ENCODE peak calls at places on chromosomes 5 and 9, in seven cellular contexts. P is CD8-positive, alpha-beta T cell; T is upper lobe of right lung; M is brain microvascular endothelial cell; E is Panc1; Q is PC-3; D is HCT116. C is an unnamed sample.

GRCh38 chr5:96904054-96904931 is 28.0 kb downstream of the ERAP2 start:
- DNase-seq in P (no peak), T (no peak), M (peak; percentile 32), E (no peak), Q (no peak), D (no peak), C (no peak)

GRCh38 chr9:83154821-83155220 is 91.9 kb upstream of the RASEF start:
- DNase-seq in P (no peak), T (no peak), M (peak; percentile 32), E (no peak), Q (peak; percentile 36), D (no peak), C (no peak)

GRCh38 chr9:136943291-136944093 is 1.0 kb downstream of the FBXW5 start:
- DNase-seq in P (no peak), T (peak; percentile 79), M (peak; percentile 21), E (no peak), Q (peak; percentile 18), D (no peak), C (peak; percentile 76)

GRCh38 chr5:89929173-89929572 is 480.4 kb downstream of the CETN3 start:
- DNase-seq in P (no peak), T (no peak), M (no peak), E (no peak), Q (no peak), D (peak; percentile 28), C (no peak)

GRCh38 chr5:10351199-10351881 is 2.2 kb upstream of the MARCHF6 start:
- DNase-seq in P (no peak), T (no peak), M (peak; percentile 90), E (no peak), Q (peak; percentile 73), D (no peak), C (peak; percentile 55)

GRCh38 chr9:25742241-25742640 is 64.0 kb upstream of the TUSC1 start:
- DNase-seq in P (no peak), T (no peak), M (no peak), E (no peak), Q (no peak), D (no peak), C (no peak)

GRCh38 chr9:17807670-17808282 is 228.9 kb downstream of the SH3GL2 start:
- DNase-seq in P (no peak), T (no peak), M (no peak), E (no peak), Q (no peak), D (no peak), C (no peak)

GRCh38 chr5:27652505-27652904 is 614.1 kb upstream of the CDH9 start:
- DNase-seq in P (no peak), T (no peak), M (no peak), E (no peak), Q (peak; percentile 21), D (no peak), C (no peak)

GRCh38 chr5:151581841-151582583 is 9.1 kb downstream of the FAT2 start:
- DNase-seq in P (no peak), T (no peak), M (no peak), E (no peak), Q (no peak), D (no peak), C (peak; percentile 90)

GRCh38 chr5:174535691-174536090 is 188.7 kb upstream of the MSX2 start:
- DNase-seq in P (no peak), T (no peak), M (peak; percentile 69), E (no peak), Q (peak; percentile 78), D (peak; percentile 74), C (peak; percentile 86)

GRCh38 chr9:87160148-87161107 is 213.1 kb upstream of the GAS1 start:
- DNase-seq in P (no peak), T (no peak), M (no peak), E (no peak), Q (no peak), D (no peak), C (no peak)

GRCh38 chr5:37816331-37816730 is 23.5 kb downstream of the GDNF start:
- DNase-seq in P (no peak), T (no peak), M (no peak), E (no peak), Q (no peak), D (no peak), C (no peak)

GRCh38 chr9:34957492-34958410 is at the start of gene PHF24:
- DNase-seq in P (peak; percentile 33), T (no peak), M (no peak), E (no peak), Q (no peak), D (no peak), C (peak; percentile 11)

GRCh38 chr5:173451031-173451430 is 122.8 kb upstream of the STC2 start:
- DNase-seq in P (no peak), T (no peak), M (no peak), E (no peak), Q (peak; percentile 39), D (peak; percentile 60), C (peak; percentile 31)

GRCh38 chr5:35859101-35859661 is 2.5 kb downstream of the IL7R start:
- DNase-seq in P (peak; percentile 38), T (no peak), M (no peak), E (no peak), Q (peak; percentile 55), D (no peak), C (no peak)

GRCh38 chr9:12426198-12426864 is 266.9 kb upstream of the TYRP1 start:
- DNase-seq in P (no peak), T (no peak), M (no peak), E (no peak), Q (peak; percentile 41), D (no peak), C (peak; percentile 13)
- TF ChIP-seq CTCF in P (no peak), T (no peak), M (no peak), E (no peak), Q (peak; percentile 43), D (no peak), C (no peak)

GRCh38 chr5:14673443-14673842 is 8.9 kb downstream of the OTULIN start:
- DNase-seq in P (no peak), T (no peak), M (no peak), E (no peak), Q (no peak), D (no peak), C (no peak)

GRCh38 chr5:14675309-14675708 is 10.8 kb downstream of the OTULIN start:
- DNase-seq in P (no peak), T (no peak), M (no peak), E (no peak), Q (no peak), D (no peak), C (no peak)

GRCh38 chr5:14678773-14679334 is 14.3 kb downstream of the OTULIN start:
- DNase-seq in P (no peak), T (no peak), M (no peak), E (no peak), Q (no peak), D (no peak), C (no peak)

GRCh38 chr5:14675865-14676300 is 11.4 kb downstream of the OTULIN start:
- DNase-seq in P (no peak), T (no peak), M (no peak), E (no peak), Q (no peak), D (no peak), C (no peak)

DNA sequence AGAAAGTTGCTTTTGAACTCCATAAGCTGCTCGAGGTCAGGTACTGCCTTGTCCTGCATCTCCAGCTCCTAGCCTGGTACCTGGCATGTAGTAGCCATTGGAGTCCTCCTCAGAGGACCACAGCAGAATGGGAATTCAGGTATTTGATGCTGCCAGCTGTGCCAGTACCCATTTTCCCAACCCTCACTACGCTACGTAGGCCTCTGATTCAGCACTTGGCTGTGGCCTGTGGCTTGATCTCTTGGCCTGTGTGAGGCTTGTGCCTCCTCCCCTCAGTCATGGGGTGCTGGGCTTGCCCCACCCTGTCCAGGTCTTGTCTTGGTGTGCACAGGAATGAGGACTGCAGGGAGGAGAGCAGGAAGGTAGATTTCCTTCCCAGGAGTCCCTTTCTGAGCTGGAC is 11.8 kb downstream of the OTULIN start:
- DNase-seq in P (peak; percentile 36), T (no peak), M (peak; percentile 42), E (no peak), Q (peak; percentile 53), D (no peak), C (peak; percentile 80)
- H3K27ac ChIP-seq in P (no peak overlapping the region), T (peak overlapping the region; percentile 67), M (no peak overlapping the region), E (no peak overlapping the region), Q (no peak overlapping the region), D (no peak overlapping the region), C (peak overlapping the region; percentile 80)

GRCh38 chr9:23153058-23153457 is 673.0 kb downstream of the ELAVL2 start:
- DNase-seq in P (no peak), T (no peak), M (no peak), E (no peak), Q (no peak), D (no peak), C (no peak)
- TF ChIP-seq CTCF in P (no peak), T (no peak), M (no peak), E (no peak), Q (peak; percentile 36), D (peak; percentile 15), C (peak; percentile 9)

GRCh38 chr9:131523086-131523388 is 8.0 kb downstream of the UCK1 start:
- DNase-seq in P (no peak), T (no peak), M (no peak), E (no peak), Q (no peak), D (no peak), C (no peak)
- H3K27ac ChIP-seq in P (no peak overlapping the region), T (no peak overlapping the region), M (no peak overlapping the region), E (no peak overlapping the region), Q (no peak overlapping the region), D (no peak overlapping the region), C (peak overlapping the region; percentile 40)

DNA sequence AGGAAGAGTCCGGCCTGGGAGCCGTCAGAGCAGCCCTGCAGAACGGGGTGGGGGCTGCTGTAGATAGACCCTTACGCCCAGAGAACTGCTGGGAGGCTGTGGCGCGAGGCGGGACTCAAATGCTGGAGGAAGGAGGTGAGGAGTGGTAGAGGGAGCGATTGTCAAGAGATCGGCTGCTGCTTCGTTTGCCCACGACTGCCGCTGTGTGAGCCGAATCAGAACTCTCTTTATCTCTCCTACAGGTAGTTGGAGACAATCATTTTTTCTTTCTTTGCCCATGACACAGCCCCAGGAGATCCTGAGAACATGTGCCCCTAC is 446 bp downstream of the ZNF79 start:
- DNase-seq in P (peak; percentile 41), T (no peak), M (no peak), E (no peak), Q (peak; percentile 18), D (no peak), C (no peak)
- TF ChIP-seq CTCF in P (no peak), T (no peak), M (no peak), E (no peak), Q (no peak), D (no peak), C (no peak)

GRCh38 chr9:127970401-127971313 is 10.1 kb downstream of the EEIG1 start:
- DNase-seq in P (peak; percentile 65), T (no peak), M (no peak), E (no peak), Q (peak; percentile 43), D (no peak), C (no peak)

GRCh38 chr9:127974002-127974768 is 6.6 kb downstream of the EEIG1 start:
- DNase-seq in P (no peak), T (no peak), M (no peak), E (no peak), Q (no peak), D (no peak), C (no peak)

GRCh38 chr9:127972316-127972871 is 8.4 kb downstream of the EEIG1 start:
- DNase-seq in P (no peak), T (no peak), M (no peak), E (no peak), Q (no peak), D (no peak), C (no peak)

GRCh38 chr9:127973169-127974001 is 7.4 kb downstream of the EEIG1 start:
- DNase-seq in P (no peak), T (no peak), M (no peak), E (no peak), Q (no peak), D (no peak), C (no peak)

GRCh38 chr9:127971357-127972315 is 9.2 kb downstream of the EEIG1 start:
- DNase-seq in P (no peak), T (no peak), M (no peak), E (no peak), Q (no peak), D (no peak), C (no peak)
- H3K27ac ChIP-seq in P (peak overlapping the region; percentile 76), T (peak overlapping the region; percentile 55), M (no peak overlapping the region), E (peak overlapping the region; percentile 94), Q (no peak overlapping the region), D (peak overlapping the region; percentile 19), C (peak overlapping the region; percentile 100)